ENCODE peak calls at places on chromosomes 7 and 10, in five cellular contexts. One of them, this sample, is unnamed.

GRCh38 chr10:69807696-69808095 is 6.0 kb downstream of the COL13A1 start:
- DNase-seq in stomach: no peak
- DNase-seq in prostate gland: no peak
- DNase-seq in A549: peak
- DNase-seq in uterus: no peak
- DNase-seq in this sample: no peak

GRCh38 chr7:108598153-108598552 is 28.5 kb downstream of the DNAJB9 start:
- DNase-seq in prostate gland: no peak
- DNase-seq in uterus: no peak
- DNase-seq in A549: no peak
- DNase-seq in stomach: no peak
- DNase-seq in this sample: no peak

GRCh38 chr7:39819514-39819913 is 130.5 kb upstream of the CDK13 start:
- DNase-seq in A549: no peak
- DNase-seq in uterus: no peak
- DNase-seq in stomach: no peak
- DNase-seq in prostate gland: no peak
- DNase-seq in this sample: no peak

GRCh38 chr10:15640536-15641085 is 79.1 kb downstream of the ITGA8 start:
- DNase-seq in stomach: no peak
- DNase-seq in prostate gland: no peak
- DNase-seq in A549: no peak
- DNase-seq in uterus: no peak
- DNase-seq in this sample: no peak

GRCh38 chr10:103605359-103606156 is 112.1 kb downstream of the NEURL1 start:
- DNase-seq in uterus: peak
- DNase-seq in stomach: peak
- DNase-seq in prostate gland: peak
- DNase-seq in A549: peak
- DNase-seq in this sample: no peak

GRCh38 chr7:116426428-116427156 is 72.9 kb upstream of the CAV2 start:
- DNase-seq in stomach: peak
- DNase-seq in A549: peak
- DNase-seq in prostate gland: no peak
- DNase-seq in uterus: no peak
- DNase-seq in this sample: peak

GRCh38 chr7:137820677-137821420 is 25.9 kb downstream of the DGKI start:
- DNase-seq in prostate gland: peak
- DNase-seq in uterus: peak
- DNase-seq in stomach: no peak
- DNase-seq in A549: no peak
- DNase-seq in this sample: no peak

GRCh38 chr7:51827641-51828040 is 511.0 kb upstream of the COBL start:
- DNase-seq in uterus: no peak
- DNase-seq in A549: no peak
- DNase-seq in stomach: no peak
- DNase-seq in prostate gland: no peak
- DNase-seq in this sample: no peak

GRCh38 chr10:59819265-59819664 is 66.0 kb upstream of the MRLN start:
- DNase-seq in A549: no peak
- DNase-seq in uterus: no peak
- DNase-seq in prostate gland: no peak
- DNase-seq in stomach: no peak
- DNase-seq in this sample: no peak

GRCh38 chr10:71128311-71129010 is 83.9 kb upstream of the UNC5B start:
- DNase-seq in uterus: no peak
- DNase-seq in prostate gland: no peak
- DNase-seq in A549: no peak
- DNase-seq in stomach: no peak
- DNase-seq in this sample: no peak

GRCh38 chr10:88347597-88348304 is 235.4 kb downstream of the RNLS start:
- DNase-seq in stomach: no peak
- DNase-seq in prostate gland: no peak
- DNase-seq in uterus: peak
- DNase-seq in A549: no peak
- DNase-seq in this sample: no peak

GRCh38 chr7:144854839-144855424 is 19.1 kb upstream of the TPK1 start:
- DNase-seq in stomach: no peak
- DNase-seq in A549: peak
- DNase-seq in uterus: no peak
- DNase-seq in prostate gland: no peak
- DNase-seq in this sample: no peak

GRCh38 chr10:95121904-95122303 is 52.6 kb upstream of the CYP2C8 start:
- DNase-seq in prostate gland: no peak
- DNase-seq in uterus: no peak
- DNase-seq in A549: no peak
- DNase-seq in stomach: no peak
- DNase-seq in this sample: no peak

GRCh38 chr10:72086466-72087391 is 1.6 kb downstream of the SPOCK2 start:
- DNase-seq in prostate gland: no peak
- DNase-seq in uterus: no peak
- DNase-seq in A549: no peak
- DNase-seq in stomach: no peak
- DNase-seq in this sample: no peak

GRCh38 chr10:8568401-8568800 is 513.9 kb downstream of the GATA3 start:
- DNase-seq in prostate gland: no peak
- DNase-seq in stomach: peak
- DNase-seq in uterus: no peak
- DNase-seq in A549: no peak
- DNase-seq in this sample: no peak

DNA sequence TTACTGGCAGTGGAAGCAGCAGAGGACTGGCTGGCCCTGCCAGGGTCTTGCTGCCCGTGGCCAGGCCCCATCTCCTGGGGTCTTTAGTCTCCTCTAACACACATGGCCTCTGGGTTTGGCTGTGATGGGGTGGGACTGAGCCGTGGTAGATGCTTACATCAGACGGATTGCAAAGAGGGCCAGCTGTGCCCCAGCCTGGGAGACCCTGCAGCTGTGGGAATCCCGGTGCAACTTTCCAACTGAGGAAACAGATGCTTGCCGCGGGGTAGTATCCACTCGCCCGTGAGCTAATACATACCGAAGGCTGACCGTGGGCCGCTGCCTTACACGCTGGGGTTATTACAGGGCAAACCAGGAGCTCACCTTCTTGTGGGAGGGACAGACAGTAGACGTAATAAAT is 24.1 kb upstream of the SH2B2 start:
- DNase-seq in prostate gland: no peak
- DNase-seq in A549: no peak
- DNase-seq in uterus: no peak
- DNase-seq in stomach: no peak
- DNase-seq in this sample: no peak
- TF ChIP-seq POLR2A in prostate gland: no peak
- TF ChIP-seq POLR2A in A549: no peak
- TF ChIP-seq POLR2A in uterus: no peak
- TF ChIP-seq POLR2A in stomach: no peak
- TF ChIP-seq POLR2A in this sample: no peak

DNA sequence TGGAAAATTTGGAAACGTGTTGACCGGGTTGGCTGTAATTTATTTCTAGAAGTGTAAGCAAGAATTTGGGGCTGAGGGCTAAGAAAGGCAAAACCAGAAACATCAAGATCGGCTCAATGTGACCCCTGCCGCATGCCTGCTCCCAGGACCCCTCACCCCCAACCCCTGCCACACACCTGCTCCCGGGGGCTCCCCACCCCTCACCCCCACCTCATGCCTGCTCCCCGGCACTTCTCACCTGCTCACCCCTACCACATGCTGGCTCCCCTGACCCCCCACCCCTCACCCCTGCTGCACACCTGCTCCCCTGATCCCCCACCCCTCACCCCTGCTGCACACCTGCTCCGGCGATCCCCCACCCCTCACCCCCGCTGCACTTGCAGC is 19.0 kb upstream of the CFAP46 start:
- DNase-seq in prostate gland: no peak
- DNase-seq in A549: no peak
- DNase-seq in stomach: no peak
- DNase-seq in uterus: no peak
- DNase-seq in this sample: no peak
- TF ChIP-seq POLR2A in prostate gland: no peak
- TF ChIP-seq POLR2A in A549: no peak
- TF ChIP-seq POLR2A in stomach: no peak
- TF ChIP-seq POLR2A in uterus: no peak
- TF ChIP-seq POLR2A in this sample: no peak

GRCh38 chr7:142539901-142540300 is 209.4 kb upstream of the PRSS1 start:
- DNase-seq in uterus: no peak
- DNase-seq in stomach: no peak
- DNase-seq in A549: peak
- DNase-seq in prostate gland: no peak
- DNase-seq in this sample: no peak
- TF ChIP-seq POLR2A in uterus: no peak
- TF ChIP-seq POLR2A in stomach: no peak
- TF ChIP-seq POLR2A in A549: no peak
- TF ChIP-seq POLR2A in prostate gland: no peak
- TF ChIP-seq POLR2A in this sample: no peak

GRCh38 chr10:50415292-50415691 is 164.0 kb upstream of the ASAH2 start:
- DNase-seq in stomach: no peak
- DNase-seq in uterus: no peak
- DNase-seq in A549: no peak
- DNase-seq in prostate gland: no peak
- DNase-seq in this sample: no peak
- TF ChIP-seq POLR2A in stomach: no peak
- TF ChIP-seq POLR2A in uterus: no peak
- TF ChIP-seq POLR2A in A549: no peak
- TF ChIP-seq POLR2A in prostate gland: no peak
- TF ChIP-seq POLR2A in this sample: no peak

GRCh38 chr7:99928994-99929729 is at the start of gene GJC3:
- DNase-seq in prostate gland: peak
- DNase-seq in uterus: peak
- DNase-seq in A549: peak
- DNase-seq in stomach: peak
- DNase-seq in this sample: no peak
- TF ChIP-seq POLR2A in prostate gland: no peak
- TF ChIP-seq POLR2A in uterus: no peak
- TF ChIP-seq POLR2A in A549: no peak
- TF ChIP-seq POLR2A in stomach: no peak
- TF ChIP-seq POLR2A in this sample: no peak

GRCh38 chr7:75738604-75738974 is at the start of gene HIP1:
- DNase-seq in A549: no peak
- DNase-seq in uterus: no peak
- DNase-seq in stomach: no peak
- DNase-seq in prostate gland: no peak
- DNase-seq in this sample: peak
- TF ChIP-seq POLR2A in A549: peak
- TF ChIP-seq POLR2A in uterus: no peak
- TF ChIP-seq POLR2A in stomach: no peak
- TF ChIP-seq POLR2A in prostate gland: peak
- TF ChIP-seq POLR2A in this sample: no peak

GRCh38 chr10:46216836-46217748 is 69.7 kb upstream of the ANTXRL start:
- DNase-seq in A549: no peak
- DNase-seq in uterus: no peak
- DNase-seq in prostate gland: no peak
- DNase-seq in stomach: no peak
- DNase-seq in this sample: no peak
- TF ChIP-seq POLR2A in A549: no peak
- TF ChIP-seq POLR2A in uterus: no peak
- TF ChIP-seq POLR2A in prostate gland: no peak
- TF ChIP-seq POLR2A in stomach: no peak
- TF ChIP-seq POLR2A in this sample: no peak

DNA sequence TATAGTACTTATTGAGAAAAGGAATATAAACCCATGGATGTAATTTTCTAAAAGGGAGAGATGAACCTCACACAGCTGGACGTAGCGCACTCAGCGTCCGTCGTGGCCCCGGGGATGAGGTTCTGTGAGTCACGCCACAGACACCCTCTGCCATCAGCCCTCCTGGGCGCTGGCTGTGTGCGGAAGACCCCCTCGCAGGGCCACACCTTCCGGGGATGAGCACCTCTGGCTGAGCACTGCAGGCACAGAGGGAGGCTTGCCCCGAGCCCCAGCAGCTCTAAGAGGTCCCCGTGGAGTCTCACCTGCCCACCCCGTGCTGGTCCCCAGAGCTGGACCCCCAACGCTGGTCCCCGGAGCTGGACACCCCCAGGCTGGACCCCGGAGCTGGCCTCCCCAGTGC is 215.8 kb downstream of the PTPRN2 start:
- DNase-seq in stomach: no peak
- DNase-seq in A549: no peak
- DNase-seq in uterus: no peak
- DNase-seq in prostate gland: no peak
- DNase-seq in this sample: no peak
- TF ChIP-seq POLR2A in stomach: no peak
- TF ChIP-seq POLR2A in A549: no peak
- TF ChIP-seq POLR2A in uterus: no peak
- TF ChIP-seq POLR2A in prostate gland: no peak
- TF ChIP-seq POLR2A in this sample: no peak

GRCh38 chr7:1455241-1455939 is 3.9 kb downstream of the MICALL2 start:
- DNase-seq in A549: no peak
- DNase-seq in stomach: peak
- DNase-seq in prostate gland: peak
- DNase-seq in uterus: no peak
- DNase-seq in this sample: no peak
- TF ChIP-seq POLR2A in A549: no peak
- TF ChIP-seq POLR2A in stomach: no peak
- TF ChIP-seq POLR2A in prostate gland: peak
- TF ChIP-seq POLR2A in uterus: no peak
- TF ChIP-seq POLR2A in this sample: no peak

This sample was measured in H54.